ENCODE peak calls at places on chromosome 19, in seven cellular contexts. O, H, B, P, U, K and I are unnamed samples.

GRCh38 chr19:15177269-15178116 is 23.3 kb downstream of the NOTCH3 start:
- DNase-seq in O (peak), H (peak), B (peak), P (peak), U (peak), K (peak), I (peak)

GRCh38 chr19:11378319-11379189 is 4.1 kb downstream of the SWSAP1 start:
- DNase-seq in O (peak), H (peak), B (peak), P (no peak), U (peak), K (peak), I (no peak)

GRCh38 chr19:56960959-56961622 is 120.6 kb upstream of the PEG3 start:
- DNase-seq in O (no peak), H (no peak), B (no peak), P (no peak), U (no peak), K (no peak), I (no peak)

GRCh38 chr19:6530385-6531162 is at the start of gene TNFSF9:
- DNase-seq in O (peak), H (no peak), B (peak), P (peak), U (peak), K (peak), I (peak)

GRCh38 chr19:17555929-17556813 is 722 bp downstream of the COLGALT1 start:
- DNase-seq in O (peak), H (no peak), B (peak), P (peak), U (peak), K (peak), I (peak)

GRCh38 chr19:518292-519231 is 11.3 kb downstream of the TPGS1 start:
- DNase-seq in O (peak), H (no peak), B (no peak), P (peak), U (peak), K (peak), I (no peak)

GRCh38 chr19:17584132-17584531 is 28.7 kb downstream of the COLGALT1 start:
- DNase-seq in O (no peak), H (no peak), B (no peak), P (no peak), U (no peak), K (no peak), I (no peak)

GRCh38 chr19:40601061-40601973 is at the start of gene LTBP4:
- DNase-seq in O (peak), H (no peak), B (peak), P (no peak), U (no peak), K (peak), I (no peak)

GRCh38 chr19:55454787-55455243 is 6.6 kb downstream of the ISOC2 start:
- DNase-seq in O (peak), H (peak), B (peak), P (peak), U (peak), K (peak), I (no peak)

GRCh38 chr19:4678881-4679379 is 8.8 kb upstream of the MYDGF start:
- DNase-seq in O (peak), H (no peak), B (no peak), P (no peak), U (peak), K (peak), I (no peak)

GRCh38 chr19:28454083-28454482 is 758.9 kb downstream of the UQCRFS1 start:
- DNase-seq in O (no peak), H (no peak), B (no peak), P (no peak), U (no peak), K (no peak), I (no peak)

GRCh38 chr19:954672-955494 is 29.0 kb downstream of the ARID3A start:
- DNase-seq in O (peak), H (no peak), B (no peak), P (no peak), U (no peak), K (no peak), I (no peak)

GRCh38 chr19:39200066-39200817 is 3.5 kb downstream of the NCCRP1 start:
- DNase-seq in O (no peak), H (no peak), B (no peak), P (no peak), U (no peak), K (no peak), I (no peak)

GRCh38 chr19:40650749-40651305 is 39.6 kb downstream of the NUMBL start:
- DNase-seq in O (no peak), H (no peak), B (no peak), P (no peak), U (no peak), K (no peak), I (no peak)

GRCh38 chr19:23957660-23958281 is 43.1 kb downstream of the ZNF726 start:
- DNase-seq in O (no peak), H (no peak), B (no peak), P (no peak), U (no peak), K (no peak), I (no peak)

GRCh38 chr19:20321139-20321656 is 154.2 kb downstream of the ZNF486 start:
- DNase-seq in O (no peak), H (no peak), B (no peak), P (no peak), U (no peak), K (no peak), I (no peak)

GRCh38 chr19:49560358-49560900 is 19.9 kb downstream of the NOSIP start:
- DNase-seq in O (no peak), H (no peak), B (no peak), P (peak), U (no peak), K (no peak), I (no peak)

GRCh38 chr19:33868821-33869412 is 72.2 kb downstream of the KCTD15 start:
- DNase-seq in O (peak), H (no peak), B (no peak), P (no peak), U (peak), K (peak), I (no peak)

GRCh38 chr19:367963-368623 is 23.5 kb upstream of the MIER2 start:
- DNase-seq in O (peak), H (no peak), B (peak), P (no peak), U (no peak), K (no peak), I (no peak)

GRCh38 chr19:19120308-19121156 is 17.7 kb downstream of the TMEM161A start:
- DNase-seq in O (peak), H (no peak), B (peak), P (no peak), U (peak), K (peak), I (no peak)

GRCh38 chr19:17097593-17098126 is 22.1 kb downstream of the MYO9B start:
- DNase-seq in O (no peak), H (no peak), B (peak), P (no peak), U (no peak), K (peak), I (peak)

GRCh38 chr19:10861118-10861651 is 10.2 kb upstream of the CARM1 start:
- DNase-seq in O (peak), H (no peak), B (peak), P (peak), U (peak), K (peak), I (no peak)

GRCh38 chr19:9295411-9295849 is 14.2 kb downstream of the ZNF699 start:
- DNase-seq in O (no peak), H (no peak), B (no peak), P (no peak), U (no peak), K (no peak), I (no peak)

GRCh38 chr19:11088508-11089253 is 582 bp upstream of the LDLR start:
- DNase-seq in O (no peak), H (no peak), B (no peak), P (no peak), U (no peak), K (peak), I (no peak)

GRCh38 chr19:49437231-49437630 is 4.1 kb downstream of the SLC17A7 start:
- DNase-seq in O (no peak), H (no peak), B (no peak), P (no peak), U (no peak), K (no peak), I (no peak)

GRCh38 chr19:6767357-6768235 is at the start of gene SH2D3A:
- DNase-seq in O (peak), H (no peak), B (peak), P (peak), U (peak), K (peak), I (peak)

GRCh38 chr19:46515879-46516350 is 20.2 kb upstream of the PNMA8B start:
- DNase-seq in O (no peak), H (peak), B (peak), P (no peak), U (no peak), K (peak), I (no peak)

GRCh38 chr19:10450853-10451609 is 30.7 kb downstream of the PDE4A start:
- DNase-seq in O (peak), H (no peak), B (peak), P (no peak), U (peak), K (no peak), I (no peak)